ENCODE peak calls at places on chromosomes 12 and 14, in six cellular contexts. V, Q, A, D, F and X are unnamed samples.

GRCh38 chr14:68877993-68878575 is 85.2 kb upstream of the ZFP36L1 start:
- DNase-seq in V (no peak), Q (no peak), A (no peak), D (no peak), F (peak; percentile 69), X (no peak)

GRCh38 chr12:122058750-122059149 is 19.8 kb upstream of the MLXIP start:
- DNase-seq in V (no peak), Q (no peak), A (no peak), D (no peak), F (no peak), X (no peak)

GRCh38 chr12:48744251-48745008 is 27.9 kb upstream of the CCNT1 start:
- DNase-seq in V (no peak), Q (no peak), A (no peak), D (no peak), F (no peak), X (no peak)

GRCh38 chr14:29148221-29148620 is 381.6 kb downstream of the FOXG1 start:
- DNase-seq in V (no peak), Q (no peak), A (no peak), D (no peak), F (no peak), X (no peak)

GRCh38 chr14:96167224-96168148 is 37.2 kb upstream of the BDKRB2 start:
- DNase-seq in V (no peak), Q (no peak), A (peak; percentile 89), D (peak; percentile 24), F (peak; percentile 51), X (no peak)

GRCh38 chr14:67569011-67569650 is 30.9 kb downstream of the PIGH start:
- DNase-seq in V (no peak), Q (no peak), A (no peak), D (no peak), F (peak; percentile 49), X (no peak)

GRCh38 chr12:41264281-41264680 is 76.2 kb downstream of the PDZRN4 start:
- DNase-seq in V (no peak), Q (no peak), A (no peak), D (no peak), F (no peak), X (no peak)

GRCh38 chr12:45050751-45051489 is at the start of gene DBX2:
- DNase-seq in V (no peak), Q (no peak), A (peak; percentile 51), D (no peak), F (no peak), X (no peak)

GRCh38 chr12:117679776-117680175 is 289.0 kb downstream of the KSR2 start:
- DNase-seq in V (no peak), Q (no peak), A (peak; percentile 52), D (no peak), F (no peak), X (no peak)

GRCh38 chr14:102878174-102878969 is 44.1 kb upstream of the AMN start:
- DNase-seq in V (no peak), Q (no peak), A (peak; percentile 19), D (no peak), F (no peak), X (no peak)

GRCh38 chr12:103680591-103681065 is 93.6 kb downstream of the STAB2 start:
- DNase-seq in V (no peak), Q (peak; percentile 71), A (no peak), D (no peak), F (no peak), X (no peak)

GRCh38 chr12:45203767-45204166 is 12.1 kb upstream of the ANO6 start:
- DNase-seq in V (no peak), Q (no peak), A (no peak), D (no peak), F (no peak), X (no peak)

DNA sequence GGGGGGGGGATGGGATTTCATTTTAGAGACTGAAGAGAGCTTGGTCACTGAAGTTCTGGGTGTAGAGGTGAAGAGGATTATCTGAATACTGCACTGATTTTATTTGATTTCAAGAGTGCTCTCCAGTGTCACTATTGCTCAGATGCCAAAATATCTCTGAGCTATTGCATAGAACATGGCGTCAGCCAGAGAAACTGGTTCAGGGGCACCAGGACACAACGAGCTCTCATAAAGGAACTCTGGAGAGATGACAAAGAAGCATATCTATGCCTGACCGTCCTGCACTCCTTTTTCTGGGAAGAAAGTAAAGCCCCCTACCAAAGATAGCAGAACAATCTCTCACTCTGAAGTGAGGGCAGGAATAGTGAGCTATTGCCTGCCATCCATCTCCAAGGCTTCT is 2.0 kb downstream of the SLC7A8 start:
- DNase-seq in V (no peak), Q (no peak), A (no peak), D (no peak), F (no peak), X (no peak)
- H3K4me3 ChIP-seq in V (no peak overlapping the region), Q (peak overlapping the region; percentile 30), A (peak overlapping the region; percentile 75), D (peak overlapping the region; percentile 49), F (peak overlapping the region; percentile 49), X (peak overlapping the region; percentile 99)

DNA sequence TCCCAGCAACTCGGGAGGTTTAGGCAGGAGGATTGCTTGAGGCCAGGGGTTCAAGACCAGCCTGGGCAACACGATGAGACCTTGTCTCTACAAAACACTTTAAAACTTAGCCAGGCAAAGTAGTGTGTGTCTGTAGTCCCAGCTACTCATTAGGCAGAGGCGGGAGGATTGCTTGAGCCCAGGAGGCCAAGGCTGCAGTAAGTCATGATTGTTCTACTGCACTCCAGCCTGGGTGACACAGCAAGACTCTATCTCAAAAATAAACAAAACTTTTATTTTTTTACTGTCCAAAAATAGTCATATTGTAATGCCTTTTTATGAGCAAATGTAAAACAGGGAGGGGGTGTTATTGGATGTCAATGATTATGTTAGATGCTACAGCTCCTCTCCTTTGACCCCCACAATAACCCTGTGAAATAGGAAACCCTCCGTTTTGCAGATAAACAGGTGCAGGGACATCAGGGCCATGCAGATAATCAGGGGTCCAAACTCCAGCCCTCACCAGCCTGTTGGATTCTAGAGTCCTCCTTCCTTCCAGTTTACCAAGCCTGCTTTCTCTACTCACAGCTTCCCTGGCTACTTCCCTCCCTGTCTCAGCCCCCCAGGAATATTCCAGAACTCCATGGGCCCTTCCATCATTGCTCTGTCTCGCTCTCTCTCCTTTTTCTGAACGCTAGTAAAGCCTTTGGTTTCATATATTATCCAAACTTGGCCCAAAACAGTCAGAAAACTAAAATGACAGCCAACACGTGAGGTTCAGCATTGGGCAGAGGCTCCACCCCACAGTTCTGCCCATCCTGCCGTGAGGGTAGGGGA is 5.9 kb upstream of the FBLN5 start:
- DNase-seq in V (no peak), Q (no peak), A (peak; percentile 59), D (no peak), F (no peak), X (no peak)
- H3K4me3 ChIP-seq in V (no peak overlapping the region), Q (no peak overlapping the region), A (no peak overlapping the region), D (no peak overlapping the region), F (no peak overlapping the region), X (no peak overlapping the region)

GRCh38 chr12:49827351-49828099 is 688 bp downstream of the NCKAP5L start:
- DNase-seq in V (no peak), Q (peak; percentile 83), A (peak; percentile 83), D (no peak), F (peak; percentile 84), X (peak; percentile 46)

GRCh38 chr12:49824886-49825285 is 3.3 kb downstream of the NCKAP5L start:
- DNase-seq in V (no peak), Q (no peak), A (peak; percentile 86), D (no peak), F (peak; percentile 69), X (no peak)

GRCh38 chr12:49825360-49825970 is 2.7 kb downstream of the NCKAP5L start:
- DNase-seq in V (no peak), Q (peak; percentile 71), A (peak; percentile 86), D (no peak), F (peak; percentile 80), X (no peak)

GRCh38 chr12:49824416-49824815 is 3.8 kb downstream of the NCKAP5L start:
- DNase-seq in V (no peak), Q (no peak), A (no peak), D (no peak), F (no peak), X (no peak)

DNA sequence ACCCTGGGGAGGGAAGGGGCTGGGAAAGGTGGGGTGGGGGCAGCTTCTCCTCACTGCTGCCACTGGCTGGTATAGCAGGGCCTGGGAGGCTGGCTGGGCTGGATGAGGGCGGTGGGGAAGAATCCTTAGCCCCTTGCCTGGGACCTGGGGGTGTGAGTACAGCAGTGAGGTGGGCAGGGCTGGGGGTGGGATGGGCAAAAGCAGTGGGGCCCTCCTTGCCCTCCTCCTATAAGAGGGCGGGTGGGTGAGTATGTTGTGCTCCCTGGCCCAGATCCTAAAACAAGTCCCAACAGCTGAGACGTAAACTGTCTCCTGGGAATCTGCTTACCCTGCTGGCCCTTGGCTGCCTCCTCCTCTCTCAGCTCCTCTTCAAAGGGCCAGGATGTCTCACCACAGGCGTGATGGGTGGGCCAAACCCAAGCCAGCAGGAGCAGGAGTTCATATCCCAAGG is 2.2 kb downstream of the NCKAP5L start:
- DNase-seq in V (no peak), Q (no peak), A (peak; percentile 56), D (no peak), F (no peak), X (no peak)
- H3K4me3 ChIP-seq in V (no peak overlapping the region), Q (no peak overlapping the region), A (peak overlapping the region; percentile 88), D (peak overlapping the region; percentile 16), F (no peak overlapping the region), X (no peak overlapping the region)

GRCh38 chr14:36662543-36663403 is 1.1 kb downstream of the PAX9 start:
- DNase-seq in V (no peak), Q (no peak), A (peak; percentile 50), D (no peak), F (no peak), X (no peak)

GRCh38 chr14:36664322-36665193 is 2.9 kb downstream of the PAX9 start:
- DNase-seq in V (no peak), Q (no peak), A (no peak), D (no peak), F (no peak), X (no peak)

GRCh38 chr14:36662258-36662542 is 540 bp downstream of the PAX9 start:
- DNase-seq in V (no peak), Q (no peak), A (no peak), D (no peak), F (no peak), X (no peak)

GRCh38 chr14:36661506-36662257 is at the start of gene PAX9:
- DNase-seq in V (peak; percentile 81), Q (peak; percentile 66), A (peak; percentile 81), D (peak; percentile 18), F (no peak), X (peak; percentile 26)

DNA sequence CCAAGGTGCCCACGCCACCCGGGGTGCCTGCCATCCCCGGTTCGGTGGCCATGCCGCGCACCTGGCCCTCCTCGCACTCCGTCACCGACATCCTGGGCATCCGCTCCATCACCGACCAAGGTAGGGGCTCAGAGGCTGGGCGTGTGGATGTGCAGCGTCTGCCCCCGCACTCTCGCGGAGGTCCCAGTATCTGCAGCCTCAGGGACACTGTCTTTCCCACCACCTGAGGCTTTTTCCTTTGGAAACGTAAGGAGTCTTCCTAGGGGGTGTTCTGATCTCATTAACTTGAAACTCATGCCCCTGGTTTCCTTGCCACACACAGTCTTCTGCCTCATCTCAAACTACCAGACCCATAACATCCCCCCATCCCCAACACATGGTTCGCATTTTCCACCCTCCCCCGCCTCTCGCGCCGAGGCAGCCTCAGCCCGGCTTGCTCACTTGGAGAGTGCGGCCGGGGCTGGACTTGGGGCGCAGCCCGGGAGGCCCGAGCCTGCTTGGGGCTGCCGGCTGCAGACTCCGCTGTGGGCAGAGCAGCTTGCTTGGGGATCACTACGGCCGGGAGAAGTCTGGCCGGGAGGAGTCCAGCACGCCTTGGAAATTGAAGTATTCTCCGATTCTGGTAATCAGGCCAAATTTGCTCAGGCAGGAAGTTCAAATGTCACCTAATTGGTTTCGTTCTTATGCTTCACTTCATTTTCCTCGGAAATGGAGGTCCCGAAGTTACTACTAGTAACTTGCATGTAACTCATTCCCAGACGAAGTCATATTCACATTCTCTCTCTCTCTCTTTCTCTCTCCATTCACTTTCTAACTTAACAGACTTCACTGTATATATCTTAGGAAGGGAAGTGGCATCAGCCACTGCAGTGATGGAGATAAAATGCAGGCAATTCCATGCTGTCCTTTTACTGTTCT is 2.0 kb downstream of the PAX9 start:
- DNase-seq in V (no peak), Q (peak; percentile 26), A (peak; percentile 51), D (no peak), F (no peak), X (no peak)
- H3K4me3 ChIP-seq in V (no peak overlapping the region), Q (peak overlapping the region; percentile 4), A (peak overlapping the region; percentile 8), D (no peak overlapping the region), F (peak overlapping the region; percentile 42), X (no peak overlapping the region)